ENCODE peak calls at places on chromosome 7, in four cellular contexts. L is glutamatergic neuron, S is activated T-helper 1 cell treated with Interleukin-2 at 50 U/mL for 16 hours, H is OCI-LY7. P is an unnamed sample.

GRCh38 chr7:157854066-157854891 is 517.5 kb downstream of the DNAJB6 start:
- DNase-seq in H (no peak), S (no peak), L (peak; percentile 53), P (no peak)

GRCh38 chr7:25353191-25353590 is 124.9 kb upstream of the NPVF start:
- DNase-seq in L (no peak), S (no peak), H (no peak), P (no peak)

GRCh38 chr7:147276783-147277370 is 1160.3 kb downstream of the CNTNAP2 start:
- DNase-seq in S (no peak), H (no peak), L (no peak), P (no peak)

GRCh38 chr7:149459540-149460433 is 1.1 kb downstream of the ZNF777 start:
- DNase-seq in S (no peak), H (peak; percentile 10), L (peak; percentile 48), P (no peak)

GRCh38 chr7:32061346-32061745 is 8.9 kb downstream of the PDE1C start:
- DNase-seq in L (no peak), H (no peak), S (no peak), P (no peak)

GRCh38 chr7:80941206-80941758 is 22.4 kb upstream of the SEMA3C start:
- DNase-seq in S (no peak), H (no peak), L (no peak), P (no peak)

GRCh38 chr7:97372882-97373281 is 255.4 kb downstream of the SDHAF3 start:
- DNase-seq in S (no peak), H (no peak), L (no peak), P (no peak)

GRCh38 chr7:27187702-27188665 is 3.0 kb upstream of the HOXA11 start:
- DNase-seq in S (no peak), H (no peak), L (peak; percentile 20), P (no peak)

GRCh38 chr7:34851431-34851830 is 185.9 kb downstream of the DPY19L1 start:
- DNase-seq in H (no peak), L (no peak), S (no peak), P (no peak)

GRCh38 chr7:134941185-134941900 is 45.0 kb upstream of the AGBL3 start:
- DNase-seq in S (no peak), H (no peak), L (no peak), P (no peak)

GRCh38 chr7:47266131-47266706 is 315.7 kb downstream of the TNS3 start:
- DNase-seq in L (peak; percentile 72), H (peak; percentile 67), S (no peak), P (no peak)

GRCh38 chr7:33705333-33705833 is 200.0 kb upstream of the BMPER start:
- DNase-seq in S (no peak), L (no peak), H (no peak), P (no peak)

GRCh38 chr7:134755422-134756022 is 23.9 kb upstream of the CALD1 start:
- DNase-seq in L (peak; percentile 62), H (peak; percentile 25), S (no peak), P (peak; percentile 26)

GRCh38 chr7:137020351-137020750 is 151.9 kb downstream of the CHRM2 start:
- DNase-seq in S (no peak), L (no peak), H (no peak), P (no peak)

GRCh38 chr7:66092654-66093053 is 17.0 kb downstream of the ASL start:
- DNase-seq in S (no peak), H (no peak), L (no peak), P (no peak)

GRCh38 chr7:157932498-157933218 is 595.9 kb downstream of the DNAJB6 start:
- DNase-seq in H (no peak), S (no peak), L (no peak), P (no peak)

GRCh38 chr7:86598721-86599120 is 45.0 kb upstream of the GRM3 start:
- DNase-seq in L (no peak), H (no peak), S (no peak), P (no peak)

GRCh38 chr7:28686418-28686800 is 271.7 kb downstream of the TRIL start:
- DNase-seq in S (no peak), L (no peak), H (no peak), P (no peak)

GRCh38 chr7:104096683-104097082 is 107.2 kb upstream of the RELN start:
- DNase-seq in S (no peak), H (no peak), L (no peak), P (no peak)

GRCh38 chr7:56097700-56098099 is 4.9 kb upstream of the PHKG1 start:
- DNase-seq in H (no peak), S (no peak), L (no peak), P (no peak)

GRCh38 chr7:20991544-20991943 is 204.9 kb upstream of the SP8 start:
- DNase-seq in S (no peak), L (no peak), H (no peak), P (no peak)

GRCh38 chr7:3910041-3910440 is 609.0 kb downstream of the SDK1 start:
- DNase-seq in S (no peak), H (no peak), L (no peak), P (no peak)

GRCh38 chr7:22709857-22710256 is 17.1 kb upstream of the IL6 start:
- DNase-seq in H (peak; percentile 65), S (no peak), L (no peak), P (no peak)

GRCh38 chr7:582081-582835 is 62.6 kb upstream of the PDGFA start:
- DNase-seq in H (no peak), S (no peak), L (no peak), P (no peak)

GRCh38 chr7:96084880-96085551 is 236.9 kb downstream of the SLC25A13 start:
- DNase-seq in H (no peak), L (no peak), S (no peak), P (no peak)

GRCh38 chr7:99375070-99375807 is 709 bp downstream of the ARPC1B start:
- DNase-seq in L (peak; percentile 58), S (peak; percentile 61), H (peak; percentile 72), P (peak; percentile 41)

GRCh38 chr7:71868797-71869196 is 543.3 kb downstream of the CALN1 start:
- DNase-seq in L (no peak), H (no peak), S (no peak), P (no peak)

GRCh38 chr7:6250364-6250833 is 22.0 kb downstream of the CYTH3 start:
- DNase-seq in H (no peak), L (no peak), S (no peak), P (no peak)

GRCh38 chr7:131596785-131597184 is 40.4 kb upstream of the PODXL start:
- DNase-seq in L (no peak), H (no peak), S (no peak), P (no peak)

GRCh38 chr7:115910541-115911164 is 119.9 kb downstream of the TFEC start:
- DNase-seq in L (no peak), H (peak; percentile 33), S (no peak), P (no peak)

GRCh38 chr7:156096806-156097538 is 284.7 kb upstream of the SHH start:
- DNase-seq in S (no peak), L (no peak), H (no peak), P (no peak)

GRCh38 chr7:39741942-39742623 is 118.7 kb downstream of the RALA start:
- DNase-seq in L (peak; percentile 54), S (no peak), H (no peak), P (peak; percentile 26)

GRCh38 chr7:41224063-41224763 is 478.7 kb downstream of the INHBA start:
- DNase-seq in H (no peak), S (no peak), L (no peak), P (no peak)

P was measured in activated T-cell treated with anti-CD3 and anti-CD28 coated beads for 1 hour.